ENCODE peak calls at places on chromosome 18, in four cellular contexts. One of them, this sample, is unnamed.

GRCh38 chr18:42649636-42650035 is 465.8 kb downstream of the RIT2 start:
- DNase-seq in activated CD4-positive, alpha-beta T cell treated with anti-CD3 and anti-CD28 coated beads, Interleukin-2, amount 50 U/mL, for 24 hours: no peak
- DNase-seq in left ventricle myocardium inferior: no peak
- DNase-seq in DMS79: no peak
- DNase-seq in this sample: no peak

GRCh38 chr18:37282386-37283037 is 283.1 kb downstream of the CELF4 start:
- DNase-seq in activated CD4-positive, alpha-beta T cell treated with anti-CD3 and anti-CD28 coated beads, Interleukin-2, amount 50 U/mL, for 24 hours: no peak
- DNase-seq in left ventricle myocardium inferior: no peak
- DNase-seq in DMS79: no peak
- DNase-seq in this sample: no peak

GRCh38 chr18:68679531-68679930 is 35.4 kb downstream of the TMX3 start:
- DNase-seq in activated CD4-positive, alpha-beta T cell treated with anti-CD3 and anti-CD28 coated beads, Interleukin-2, amount 50 U/mL, for 24 hours: no peak
- DNase-seq in left ventricle myocardium inferior: no peak
- DNase-seq in DMS79: no peak
- DNase-seq in this sample: no peak

GRCh38 chr18:47418746-47419145 is 167.3 kb upstream of the SKOR2 start:
- DNase-seq in activated CD4-positive, alpha-beta T cell treated with anti-CD3 and anti-CD28 coated beads, Interleukin-2, amount 50 U/mL, for 24 hours: no peak
- DNase-seq in left ventricle myocardium inferior: no peak
- DNase-seq in DMS79: no peak
- DNase-seq in this sample: no peak

GRCh38 chr18:13178976-13179375 is 39.6 kb upstream of the LDLRAD4 start:
- DNase-seq in activated CD4-positive, alpha-beta T cell treated with anti-CD3 and anti-CD28 coated beads, Interleukin-2, amount 50 U/mL, for 24 hours: no peak
- DNase-seq in left ventricle myocardium inferior: no peak
- DNase-seq in DMS79: no peak
- DNase-seq in this sample: no peak

GRCh38 chr18:10094154-10094553 is 180.3 kb downstream of the VAPA start:
- DNase-seq in activated CD4-positive, alpha-beta T cell treated with anti-CD3 and anti-CD28 coated beads, Interleukin-2, amount 50 U/mL, for 24 hours: no peak
- DNase-seq in left ventricle myocardium inferior: no peak
- DNase-seq in DMS79: no peak
- DNase-seq in this sample: no peak

GRCh38 chr18:77063256-77063655 is 69.3 kb downstream of the MBP start:
- DNase-seq in activated CD4-positive, alpha-beta T cell treated with anti-CD3 and anti-CD28 coated beads, Interleukin-2, amount 50 U/mL, for 24 hours: peak
- DNase-seq in left ventricle myocardium inferior: no peak
- DNase-seq in DMS79: no peak
- DNase-seq in this sample: no peak

GRCh38 chr18:49678440-49678839 is 116.6 kb downstream of the LIPG start:
- DNase-seq in activated CD4-positive, alpha-beta T cell treated with anti-CD3 and anti-CD28 coated beads, Interleukin-2, amount 50 U/mL, for 24 hours: no peak
- DNase-seq in left ventricle myocardium inferior: no peak
- DNase-seq in DMS79: no peak
- DNase-seq in this sample: no peak

GRCh38 chr18:48408727-48409590 is at the start of gene ZBTB7C:
- DNase-seq in activated CD4-positive, alpha-beta T cell treated with anti-CD3 and anti-CD28 coated beads, Interleukin-2, amount 50 U/mL, for 24 hours: no peak
- DNase-seq in left ventricle myocardium inferior: peak
- DNase-seq in DMS79: no peak
- DNase-seq in this sample: peak

GRCh38 chr18:22623513-22623912 is 205.8 kb upstream of the CTAGE1 start:
- DNase-seq in activated CD4-positive, alpha-beta T cell treated with anti-CD3 and anti-CD28 coated beads, Interleukin-2, amount 50 U/mL, for 24 hours: no peak
- DNase-seq in left ventricle myocardium inferior: no peak
- DNase-seq in DMS79: no peak
- DNase-seq in this sample: no peak

GRCh38 chr18:45164551-45164950 is 450.7 kb upstream of the SLC14A2 start:
- DNase-seq in activated CD4-positive, alpha-beta T cell treated with anti-CD3 and anti-CD28 coated beads, Interleukin-2, amount 50 U/mL, for 24 hours: no peak
- DNase-seq in left ventricle myocardium inferior: no peak
- DNase-seq in DMS79: no peak
- DNase-seq in this sample: no peak

GRCh38 chr18:45954070-45954712 is 12.9 kb downstream of the EPG5 start:
- DNase-seq in activated CD4-positive, alpha-beta T cell treated with anti-CD3 and anti-CD28 coated beads, Interleukin-2, amount 50 U/mL, for 24 hours: no peak
- DNase-seq in left ventricle myocardium inferior: no peak
- DNase-seq in DMS79: no peak
- DNase-seq in this sample: no peak

GRCh38 chr18:63579643-63580042 is 7.5 kb upstream of the SERPINB13 start:
- DNase-seq in activated CD4-positive, alpha-beta T cell treated with anti-CD3 and anti-CD28 coated beads, Interleukin-2, amount 50 U/mL, for 24 hours: no peak
- DNase-seq in left ventricle myocardium inferior: no peak
- DNase-seq in DMS79: no peak
- DNase-seq in this sample: no peak

GRCh38 chr18:57942090-57942489 is 101.9 kb upstream of the NEDD4L start:
- DNase-seq in activated CD4-positive, alpha-beta T cell treated with anti-CD3 and anti-CD28 coated beads, Interleukin-2, amount 50 U/mL, for 24 hours: no peak
- DNase-seq in left ventricle myocardium inferior: no peak
- DNase-seq in DMS79: no peak
- DNase-seq in this sample: no peak

GRCh38 chr18:48409591-48410094 is 460 bp upstream of the ZBTB7C start:
- DNase-seq in activated CD4-positive, alpha-beta T cell treated with anti-CD3 and anti-CD28 coated beads, Interleukin-2, amount 50 U/mL, for 24 hours: no peak
- DNase-seq in left ventricle myocardium inferior: peak
- DNase-seq in DMS79: peak
- DNase-seq in this sample: peak

GRCh38 chr18:65477450-65477849 is 273.4 kb upstream of the CDH7 start:
- DNase-seq in activated CD4-positive, alpha-beta T cell treated with anti-CD3 and anti-CD28 coated beads, Interleukin-2, amount 50 U/mL, for 24 hours: no peak
- DNase-seq in left ventricle myocardium inferior: no peak
- DNase-seq in DMS79: no peak
- DNase-seq in this sample: no peak

GRCh38 chr18:63365909-63366269 is 1.1 kb downstream of the KDSR start:
- DNase-seq in activated CD4-positive, alpha-beta T cell treated with anti-CD3 and anti-CD28 coated beads, Interleukin-2, amount 50 U/mL, for 24 hours: no peak
- DNase-seq in left ventricle myocardium inferior: no peak
- DNase-seq in DMS79: no peak
- DNase-seq in this sample: no peak

GRCh38 chr18:13642440-13642827 is 83.9 kb downstream of the FAM210A start:
- DNase-seq in activated CD4-positive, alpha-beta T cell treated with anti-CD3 and anti-CD28 coated beads, Interleukin-2, amount 50 U/mL, for 24 hours: no peak
- DNase-seq in left ventricle myocardium inferior: no peak
- DNase-seq in DMS79: no peak
- DNase-seq in this sample: no peak

GRCh38 chr18:62030091-62030985 is 137.5 kb upstream of the RNF152 start:
- DNase-seq in activated CD4-positive, alpha-beta T cell treated with anti-CD3 and anti-CD28 coated beads, Interleukin-2, amount 50 U/mL, for 24 hours: no peak
- DNase-seq in left ventricle myocardium inferior: no peak
- DNase-seq in DMS79: no peak
- DNase-seq in this sample: no peak

GRCh38 chr18:61079714-61080113 is 253.5 kb upstream of the CDH20 start:
- DNase-seq in activated CD4-positive, alpha-beta T cell treated with anti-CD3 and anti-CD28 coated beads, Interleukin-2, amount 50 U/mL, for 24 hours: no peak
- DNase-seq in left ventricle myocardium inferior: no peak
- DNase-seq in DMS79: no peak
- DNase-seq in this sample: no peak

GRCh38 chr18:30527917-30528316 is 514.6 kb downstream of the DSC3 start:
- DNase-seq in activated CD4-positive, alpha-beta T cell treated with anti-CD3 and anti-CD28 coated beads, Interleukin-2, amount 50 U/mL, for 24 hours: no peak
- DNase-seq in left ventricle myocardium inferior: no peak
- DNase-seq in DMS79: no peak
- DNase-seq in this sample: no peak

GRCh38 chr18:58216071-58216471 is 172.0 kb downstream of the NEDD4L start:
- DNase-seq in activated CD4-positive, alpha-beta T cell treated with anti-CD3 and anti-CD28 coated beads, Interleukin-2, amount 50 U/mL, for 24 hours: no peak
- DNase-seq in left ventricle myocardium inferior: no peak
- DNase-seq in DMS79: no peak
- DNase-seq in this sample: peak

GRCh38 chr18:58856881-58857280 is 7.8 kb upstream of the ZNF532 start:
- DNase-seq in activated CD4-positive, alpha-beta T cell treated with anti-CD3 and anti-CD28 coated beads, Interleukin-2, amount 50 U/mL, for 24 hours: no peak
- DNase-seq in left ventricle myocardium inferior: no peak
- DNase-seq in DMS79: no peak
- DNase-seq in this sample: no peak

GRCh38 chr18:62751341-62751821 is 36.0 kb downstream of the PHLPP1 start:
- DNase-seq in activated CD4-positive, alpha-beta T cell treated with anti-CD3 and anti-CD28 coated beads, Interleukin-2, amount 50 U/mL, for 24 hours: no peak
- DNase-seq in left ventricle myocardium inferior: no peak
- DNase-seq in DMS79: no peak
- DNase-seq in this sample: no peak